ENCODE peak calls at places on chromosome 17, in eight cellular contexts. R, Y, D, Z, I, X, S and M are unnamed samples.
A peak's percentile ranks its signal among the peaks of the same experiment; 100 is the strongest.

GRCh38 chr17:40362696-40363479 is 1.6 kb downstream of the GJD3 start:
- DNase-seq in R (peak; percentile 88), Y (peak; percentile 72), D (peak; percentile 54), Z (peak; percentile 58), I (no peak), X (peak; percentile 78), S (peak; percentile 80), M (peak; percentile 69)

GRCh38 chr17:47719411-47720152 is 13.5 kb upstream of the TBX21 start:
- DNase-seq in R (no peak), Y (peak; percentile 83), D (no peak), Z (no peak), I (no peak), X (no peak), S (no peak), M (no peak)

GRCh38 chr17:34236341-34236892 is 18.7 kb upstream of the CCL2 start:
- DNase-seq in R (no peak), Y (no peak), D (no peak), Z (no peak), I (no peak), X (no peak), S (no peak), M (no peak)

GRCh38 chr17:57636985-57637667 is 108.0 kb downstream of the CCDC182 start:
- DNase-seq in R (no peak), Y (peak; percentile 43), D (no peak), Z (no peak), I (no peak), X (no peak), S (no peak), M (no peak)

GRCh38 chr17:77736207-77736600 is 222.3 kb upstream of the TNRC6C start:
- DNase-seq in R (no peak), Y (no peak), D (no peak), Z (peak; percentile 26), I (no peak), X (no peak), S (no peak), M (peak; percentile 24)

GRCh38 chr17:47934856-47935255 is 6.5 kb upstream of the PNPO start:
- DNase-seq in R (no peak), Y (peak; percentile 44), D (no peak), Z (no peak), I (no peak), X (no peak), S (no peak), M (no peak)

GRCh38 chr17:30395398-30396022 is 16.8 kb downstream of the CPD start:
- DNase-seq in R (no peak), Y (no peak), D (no peak), Z (no peak), I (no peak), X (no peak), S (no peak), M (no peak)

GRCh38 chr17:6670999-6671398 is 19.4 kb downstream of the C17orf100 start:
- DNase-seq in R (no peak), Y (no peak), D (no peak), Z (no peak), I (no peak), X (no peak), S (no peak), M (no peak)

GRCh38 chr17:78828470-78829185 is 12.0 kb downstream of the USP36 start:
- DNase-seq in R (no peak), Y (peak; percentile 56), D (peak; percentile 24), Z (no peak), I (no peak), X (no peak), S (no peak), M (no peak)
- H3K36me3 ChIP-seq in R (peaks cover 100% of the 10 kb centered on the region), Y (peaks cover 37% of the 10 kb centered on the region), D (peaks cover 97% of the 10 kb centered on the region), Z (peaks cover 99% of the 10 kb centered on the region), I (peaks cover 6% of the 10 kb centered on the region), X (peaks cover 10% of the 10 kb centered on the region), S (peaks cover 44% of the 10 kb centered on the region), M (peaks cover 60% of the 10 kb centered on the region)

GRCh38 chr17:64234961-64235360 is 28.1 kb downstream of the TEX2 start:
- DNase-seq in R (no peak), Y (no peak), D (no peak), Z (no peak), I (no peak), X (no peak), S (no peak), M (no peak)
- H3K4me3 ChIP-seq in R (no peak overlapping the region), Y (no peak overlapping the region), D (no peak overlapping the region), Z (no peak overlapping the region), I (no peak overlapping the region), X (no peak overlapping the region), S (no peak overlapping the region), M (no peak overlapping the region)

GRCh38 chr17:76007850-76008165 is 7.2 kb downstream of the CDK3 start:
- DNase-seq in R (no peak), Y (no peak), D (no peak), Z (no peak), I (no peak), X (no peak), S (no peak), M (no peak)
- H3K36me3 ChIP-seq in R (peaks cover 40% of the 10 kb centered on the region), Y (no peaks in the 10 kb centered on the region), D (peaks cover 23% of the 10 kb centered on the region), Z (no peaks in the 10 kb centered on the region), I (peaks cover 25% of the 10 kb centered on the region), X (no peaks in the 10 kb centered on the region), S (no peaks in the 10 kb centered on the region), M (no peaks in the 10 kb centered on the region)

GRCh38 chr17:42548070-42548837 is 4.5 kb upstream of the HSD17B1 start:
- DNase-seq in R (peak; percentile 89), Y (peak; percentile 54), D (no peak), Z (peak; percentile 57), I (no peak), X (no peak), S (peak; percentile 86), M (no peak)
- H3K4me3 ChIP-seq in R (peak overlapping the region; percentile 42), Y (no peak overlapping the region), D (peak overlapping the region; percentile 17), Z (peak overlapping the region; percentile 52), I (peak overlapping the region; percentile 65), X (no peak overlapping the region), S (no peak overlapping the region), M (peak overlapping the region; percentile 8)